ENCODE peak calls at places on chromosomes 5 and 9, in seven cellular contexts. One of them, this sample, is unnamed.

GRCh38 chr5:157049605-157050004 is 9.3 kb downstream of the HAVCR1 start:
- DNase-seq in AG09309: peak
- DNase-seq in cardiac fibroblast: no peak
- DNase-seq in cerebellum: no peak
- DNase-seq in lower lobe of right lung: no peak
- DNase-seq in COR-L47: no peak
- DNase-seq in epithelial cell of proximal tubule: peak
- DNase-seq in this sample: no peak

GRCh38 chr5:14730466-14730865 is 65.9 kb downstream of the OTULIN start:
- DNase-seq in AG09309: no peak
- DNase-seq in cardiac fibroblast: no peak
- DNase-seq in cerebellum: no peak
- DNase-seq in lower lobe of right lung: no peak
- DNase-seq in COR-L47: no peak
- DNase-seq in epithelial cell of proximal tubule: no peak
- DNase-seq in this sample: no peak

GRCh38 chr5:122295138-122295537 is 16.9 kb upstream of the SNCAIP start:
- DNase-seq in AG09309: no peak
- DNase-seq in cardiac fibroblast: peak
- DNase-seq in cerebellum: no peak
- DNase-seq in lower lobe of right lung: no peak
- DNase-seq in COR-L47: no peak
- DNase-seq in epithelial cell of proximal tubule: no peak
- DNase-seq in this sample: no peak

GRCh38 chr9:70747335-70747734 is 332.9 kb upstream of the KLF9 start:
- DNase-seq in AG09309: peak
- DNase-seq in cardiac fibroblast: peak
- DNase-seq in cerebellum: no peak
- DNase-seq in lower lobe of right lung: no peak
- DNase-seq in COR-L47: no peak
- DNase-seq in epithelial cell of proximal tubule: no peak
- DNase-seq in this sample: no peak

GRCh38 chr9:133681658-133682306 is 45.6 kb downstream of the DBH start:
- DNase-seq in AG09309: no peak
- DNase-seq in cardiac fibroblast: no peak
- DNase-seq in cerebellum: no peak
- DNase-seq in lower lobe of right lung: peak
- DNase-seq in COR-L47: no peak
- DNase-seq in epithelial cell of proximal tubule: no peak
- DNase-seq in this sample: peak

GRCh38 chr5:135999396-136000139 is 29.2 kb upstream of the TGFBI start:
- DNase-seq in AG09309: no peak
- DNase-seq in cardiac fibroblast: peak
- DNase-seq in cerebellum: no peak
- DNase-seq in lower lobe of right lung: no peak
- DNase-seq in COR-L47: no peak
- DNase-seq in epithelial cell of proximal tubule: no peak
- DNase-seq in this sample: no peak

GRCh38 chr9:126799051-126799450 is 5.8 kb upstream of the ZBTB43 start:
- DNase-seq in AG09309: no peak
- DNase-seq in cardiac fibroblast: no peak
- DNase-seq in cerebellum: no peak
- DNase-seq in lower lobe of right lung: no peak
- DNase-seq in COR-L47: no peak
- DNase-seq in epithelial cell of proximal tubule: no peak
- DNase-seq in this sample: no peak

GRCh38 chr5:4859489-4860211 is 280.5 kb upstream of the ADAMTS16 start:
- DNase-seq in AG09309: no peak
- DNase-seq in cardiac fibroblast: no peak
- DNase-seq in cerebellum: no peak
- DNase-seq in lower lobe of right lung: no peak
- DNase-seq in COR-L47: no peak
- DNase-seq in epithelial cell of proximal tubule: no peak
- DNase-seq in this sample: no peak

GRCh38 chr9:28234899-28235277 is 661.6 kb upstream of the C9orf72 start:
- DNase-seq in AG09309: peak
- DNase-seq in cardiac fibroblast: peak
- DNase-seq in cerebellum: no peak
- DNase-seq in lower lobe of right lung: no peak
- DNase-seq in COR-L47: no peak
- DNase-seq in epithelial cell of proximal tubule: no peak
- DNase-seq in this sample: no peak

GRCh38 chr5:93929146-93929545 is 187.7 kb upstream of the POU5F2 start:
- DNase-seq in AG09309: no peak
- DNase-seq in cardiac fibroblast: peak
- DNase-seq in cerebellum: no peak
- DNase-seq in lower lobe of right lung: no peak
- DNase-seq in COR-L47: no peak
- DNase-seq in epithelial cell of proximal tubule: no peak
- DNase-seq in this sample: no peak

GRCh38 chr5:72246954-72247442 is 73.0 kb downstream of the MRPS27 start:
- DNase-seq in AG09309: no peak
- DNase-seq in cardiac fibroblast: peak
- DNase-seq in cerebellum: no peak
- DNase-seq in lower lobe of right lung: no peak
- DNase-seq in COR-L47: no peak
- DNase-seq in epithelial cell of proximal tubule: no peak
- DNase-seq in this sample: no peak

GRCh38 chr5:130316971-130317421 is 412.7 kb downstream of the CHSY3 start:
- DNase-seq in AG09309: no peak
- DNase-seq in cardiac fibroblast: no peak
- DNase-seq in cerebellum: no peak
- DNase-seq in lower lobe of right lung: no peak
- DNase-seq in COR-L47: no peak
- DNase-seq in epithelial cell of proximal tubule: peak
- DNase-seq in this sample: no peak

GRCh38 chr5:5270958-5271605 is 131.0 kb downstream of the ADAMTS16 start:
- DNase-seq in AG09309: peak
- DNase-seq in cardiac fibroblast: peak
- DNase-seq in cerebellum: peak
- DNase-seq in lower lobe of right lung: peak
- DNase-seq in COR-L47: no peak
- DNase-seq in epithelial cell of proximal tubule: peak
- DNase-seq in this sample: peak

GRCh38 chr5:82591021-82591515 is 312.9 kb upstream of the RPS23 start:
- DNase-seq in AG09309: no peak
- DNase-seq in cardiac fibroblast: peak
- DNase-seq in cerebellum: no peak
- DNase-seq in lower lobe of right lung: no peak
- DNase-seq in COR-L47: no peak
- DNase-seq in epithelial cell of proximal tubule: no peak
- DNase-seq in this sample: no peak

GRCh38 chr5:10064546-10065215 is 185.0 kb downstream of the ATPSCKMT start:
- DNase-seq in AG09309: no peak
- DNase-seq in cardiac fibroblast: no peak
- DNase-seq in cerebellum: no peak
- DNase-seq in lower lobe of right lung: no peak
- DNase-seq in COR-L47: no peak
- DNase-seq in epithelial cell of proximal tubule: no peak
- DNase-seq in this sample: no peak

GRCh38 chr9:130936285-130937117 is 2.5 kb downstream of the FIBCD1 start:
- DNase-seq in AG09309: no peak
- DNase-seq in cardiac fibroblast: peak
- DNase-seq in cerebellum: peak
- DNase-seq in lower lobe of right lung: no peak
- DNase-seq in COR-L47: no peak
- DNase-seq in epithelial cell of proximal tubule: no peak
- DNase-seq in this sample: no peak

GRCh38 chr5:4093970-4094369 is 498.3 kb downstream of the IRX1 start:
- DNase-seq in AG09309: no peak
- DNase-seq in cardiac fibroblast: no peak
- DNase-seq in cerebellum: no peak
- DNase-seq in lower lobe of right lung: no peak
- DNase-seq in COR-L47: no peak
- DNase-seq in epithelial cell of proximal tubule: no peak
- DNase-seq in this sample: no peak

GRCh38 chr9:21465859-21466518 is 16.1 kb downstream of the IFNE start:
- DNase-seq in AG09309: peak
- DNase-seq in cardiac fibroblast: peak
- DNase-seq in cerebellum: peak
- DNase-seq in lower lobe of right lung: no peak
- DNase-seq in COR-L47: peak
- DNase-seq in epithelial cell of proximal tubule: peak
- DNase-seq in this sample: no peak

GRCh38 chr9:108569624-108570023 is 286.2 kb downstream of the ACTL7B start:
- DNase-seq in AG09309: peak
- DNase-seq in cardiac fibroblast: peak
- DNase-seq in cerebellum: no peak
- DNase-seq in lower lobe of right lung: no peak
- DNase-seq in COR-L47: no peak
- DNase-seq in epithelial cell of proximal tubule: no peak
- DNase-seq in this sample: no peak